ENCODE peak calls at places on chromosomes 3 and 15, in four cellular contexts. D, E, U and A are unnamed samples.

GRCh38 chr3:50303038-50303815 is at the start of gene HYAL1:
- DNase-seq in U (peak), E (no peak), D (no peak), A (no peak)

GRCh38 chr3:5188419-5189405 is 1.2 kb downstream of the EDEM1 start:
- DNase-seq in E (no peak), U (peak), D (peak), A (peak)

GRCh38 chr3:4627651-4628375 is 134.7 kb downstream of the ITPR1 start:
- DNase-seq in D (no peak), E (no peak), U (no peak), A (no peak)

GRCh38 chr15:25850154-25851111 is 12.7 kb downstream of the ATP10A start:
- DNase-seq in D (peak), E (peak), U (peak), A (peak)

GRCh38 chr3:57007513-57008415 is 52.7 kb upstream of the SPATA12 start:
- DNase-seq in D (no peak), U (peak), E (no peak), A (peak)

GRCh38 chr15:69628256-69629093 is 175.9 kb downstream of the RPLP1 start:
- DNase-seq in D (no peak), U (no peak), E (no peak), A (no peak)

GRCh38 chr15:76184640-76185020 is 124.8 kb downstream of the TMEM266 start:
- DNase-seq in U (no peak), D (no peak), E (no peak), A (no peak)

GRCh38 chr15:77784361-77785292 is 151.9 kb upstream of the LINGO1 start:
- DNase-seq in D (no peak), E (peak), U (peak), A (peak)

GRCh38 chr3:127902486-127902885 is 12.5 kb upstream of the KBTBD12 start:
- DNase-seq in U (no peak), E (no peak), D (no peak), A (no peak)

GRCh38 chr3:112908252-112908651 is 61.6 kb upstream of the CD200R1L start:
- DNase-seq in D (no peak), E (no peak), U (no peak), A (no peak)